ENCODE peak calls at places on chromosomes 1 and 21, in five cellular contexts. X is left lung, L is transverse colon, S is dorsolateral prefrontal cortex, T is heart left ventricle. N is an unnamed sample.
A peak's percentile ranks its signal among the peaks of the same experiment; 100 is the strongest.

GRCh38 chr21:41878831-41879189 is 334 bp downstream of the PRDM15 start:
- DNase-seq in T (peak; percentile 87), S (peak; percentile 67), X (peak; percentile 85), L (peak; percentile 84), N (peak; percentile 81)

GRCh38 chr21:16455978-16456377 is 726.2 kb downstream of the USP25 start:
- DNase-seq in X (no peak), L (no peak), T (no peak), S (no peak), N (no peak)

GRCh38 chr1:244349103-244349531 is 102.6 kb downstream of the ADSS2 start:
- DNase-seq in T (no peak), S (no peak), L (no peak), X (no peak), N (no peak)

GRCh38 chr1:44345187-44345775 is 9.8 kb downstream of the ERI3 start:
- DNase-seq in S (no peak), L (no peak), T (no peak), X (no peak), N (no peak)

GRCh38 chr1:67376381-67376780 is 53.8 kb downstream of the SERBP1 start:
- DNase-seq in T (no peak), X (no peak), S (no peak), L (no peak), N (no peak)

GRCh38 chr1:39165049-39165448 is 39.4 kb upstream of the MACF1 start:
- DNase-seq in X (no peak), L (no peak), S (no peak), T (no peak), N (no peak)

GRCh38 chr1:5481889-5482288 is 510.3 kb downstream of the NPHP4 start:
- DNase-seq in L (no peak), T (no peak), X (no peak), S (no peak), N (no peak)

GRCh38 chr1:109498161-109498801 is 4.4 kb downstream of the CYB561D1 start:
- DNase-seq in T (no peak), X (no peak), S (no peak), L (no peak), N (no peak)

GRCh38 chr1:89557954-89558353 is 33.3 kb downstream of the LRRC8B start:
- DNase-seq in X (no peak), L (no peak), S (no peak), T (no peak), N (no peak)

GRCh38 chr1:179883040-179883501 is 986 bp downstream of the TOR1AIP1 start:
- DNase-seq in T (no peak), S (no peak), X (no peak), L (peak; percentile 39), N (no peak)

GRCh38 chr1:83632906-83633305 is 366.0 kb downstream of the TTLL7 start:
- DNase-seq in S (no peak), X (no peak), L (no peak), T (no peak), N (no peak)

GRCh38 chr21:41666641-41667051 is 100.2 kb downstream of the RIPK4 start:
- DNase-seq in L (no peak), S (no peak), T (no peak), X (no peak), N (no peak)

GRCh38 chr1:143720087-143721023 is 251.4 kb downstream of the FAM72C start:
- DNase-seq in L (peak; percentile 44), X (no peak), S (no peak), T (no peak), N (peak; percentile 36)

GRCh38 chr21:40548134-40548533 is 298.8 kb downstream of the DSCAM start:
- DNase-seq in S (no peak), X (no peak), T (no peak), L (no peak), N (no peak)

GRCh38 chr1:145720878-145721671 is 1.8 kb downstream of the CD160 start:
- DNase-seq in L (peak; percentile 71), X (peak; percentile 66), T (peak; percentile 73), S (peak; percentile 61), N (peak; percentile 81)

GRCh38 chr1:6544831-6545230 is 9.5 kb downstream of the NOL9 start:
- DNase-seq in T (no peak), L (no peak), X (no peak), S (no peak), N (no peak)

GRCh38 chr1:201877877-201878339 is 10.8 kb upstream of the SHISA4 start:
- DNase-seq in X (no peak), S (no peak), L (no peak), T (no peak), N (no peak)

GRCh38 chr1:185375583-185375982 is 58.5 kb upstream of the IVNS1ABP start:
- DNase-seq in S (no peak), X (peak; percentile 61), L (no peak), T (peak; percentile 42), N (no peak)

GRCh38 chr1:12595839-12596821 is 21.9 kb downstream of the DHRS3 start:
- DNase-seq in T (peak; percentile 92), X (peak; percentile 90), L (peak; percentile 87), S (no peak), N (peak; percentile 96)

GRCh38 chr1:32438136-32438535 is 26.7 kb upstream of the ZBTB8B start:
- DNase-seq in X (no peak), S (no peak), T (no peak), L (no peak), N (no peak)

GRCh38 chr1:200314085-200314750 is 95.6 kb downstream of the ZNF281 start:
- DNase-seq in L (no peak), X (no peak), S (no peak), T (no peak), N (no peak)

GRCh38 chr1:197567442-197567841 is 207.8 kb downstream of the DENND1B start:
- DNase-seq in T (no peak), X (no peak), L (no peak), S (no peak), N (no peak)

GRCh38 chr21:45270306-45270821 is 17.3 kb downstream of the POFUT2 start:
- DNase-seq in L (peak; percentile 3), X (peak; percentile 16), S (peak; percentile 2), T (no peak), N (no peak)

GRCh38 chr1:174700314-174700713 is 252.6 kb downstream of the GPR52 start:
- DNase-seq in X (no peak), T (no peak), S (no peak), L (no peak), N (no peak)

GRCh38 chr1:12249748-12250147 is 19.9 kb downstream of the VPS13D start:
- DNase-seq in X (no peak), T (no peak), L (no peak), S (no peak), N (no peak)

GRCh38 chr1:6183520-6183989 is 3.4 kb upstream of the CHD5 start:
- DNase-seq in X (no peak), L (no peak), T (no peak), S (no peak), N (no peak)

GRCh38 chr1:84892657-84893618 is at the start of gene LPAR3:
- DNase-seq in S (no peak), X (no peak), L (peak; percentile 51), T (peak; percentile 69), N (no peak)

GRCh38 chr1:178541829-178542553 is 29.1 kb downstream of the TEX35 start:
- DNase-seq in X (peak; percentile 66), T (peak; percentile 66), L (peak; percentile 83), S (no peak), N (peak; percentile 89)

GRCh38 chr1:231938651-231939050 is 312.1 kb downstream of the DISC1 start:
- DNase-seq in X (no peak), S (no peak), T (no peak), L (no peak), N (no peak)

GRCh38 chr21:34639882-34640788 is 25.2 kb upstream of the RCAN1 start:
- DNase-seq in L (no peak), T (no peak), S (no peak), X (no peak), N (no peak)

GRCh38 chr1:5948681-5949005 is 43.6 kb downstream of the NPHP4 start:
- DNase-seq in S (no peak), L (no peak), X (no peak), T (no peak), N (no peak)

GRCh38 chr1:172040466-172040865 is 199.2 kb downstream of the DNM3 start:
- DNase-seq in L (no peak), X (no peak), S (no peak), T (no peak), N (no peak)

GRCh38 chr1:168786476-168787330 is 57.7 kb upstream of the DPT start:
- DNase-seq in S (no peak), X (no peak), T (no peak), L (no peak), N (no peak)

DNA sequence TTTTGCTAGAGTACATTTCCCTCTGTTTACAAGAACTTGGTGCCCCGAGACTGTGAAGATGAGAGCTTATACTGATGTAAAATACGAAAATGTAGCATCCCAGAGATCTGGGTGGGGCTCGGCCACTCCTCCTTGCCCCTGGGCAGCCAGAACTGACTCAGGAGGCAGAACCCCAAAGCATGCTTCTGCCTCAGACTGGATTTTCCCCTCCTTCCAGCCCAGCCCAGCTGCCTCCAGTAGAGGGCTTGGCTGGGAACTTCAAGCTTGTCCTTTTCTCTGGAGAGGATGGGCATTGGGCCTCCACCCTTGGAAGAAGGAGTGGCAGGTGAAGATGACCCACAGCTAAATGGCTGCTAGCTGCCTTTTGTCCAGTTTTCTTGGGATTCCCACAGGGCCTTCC is 24.3 kb upstream of the BTG2 start:
- DNase-seq in L (no peak), S (no peak), X (no peak), T (no peak), N (no peak)
- TF ChIP-seq CTCF in L (no peak), S (no peak), X (no peak), T (no peak), N (no peak)

GRCh38 chr1:28756846-28757245 is 20.1 kb downstream of the YTHDF2 start:
- DNase-seq in L (no peak), S (no peak), T (no peak), X (no peak), N (no peak)
- TF ChIP-seq CTCF in L (peak; percentile 14), S (peak; percentile 32), T (peak; percentile 14), X (no peak), N (peak; percentile 15)

DNA sequence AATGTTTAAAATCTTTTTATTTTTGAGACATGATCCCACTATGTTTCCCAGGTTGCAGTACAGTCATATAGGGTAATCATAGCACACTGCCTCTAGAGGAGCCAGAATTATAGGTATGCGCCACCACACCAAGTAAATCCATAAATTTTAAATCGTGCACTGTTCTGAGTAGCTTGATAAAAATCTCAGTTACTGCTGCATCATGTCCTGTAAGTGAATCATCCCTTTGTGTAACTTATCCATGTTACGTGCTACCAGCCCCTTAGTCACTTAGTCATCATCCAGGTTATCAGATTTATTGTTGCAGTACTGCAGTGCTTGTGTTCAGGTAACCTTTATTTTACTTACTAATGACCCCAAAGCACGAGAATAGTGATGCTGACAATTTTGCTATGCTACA is 1770.9 kb downstream of the BRINP3 start:
- DNase-seq in L (no peak), T (no peak), X (no peak), S (no peak), N (no peak)
- TF ChIP-seq CTCF in L (no peak), T (no peak), X (no peak), S (no peak), N (no peak)

GRCh38 chr1:16204634-16205332 is 7.7 kb downstream of the ARHGEF19 start:
- DNase-seq in S (no peak), T (no peak), X (no peak), L (peak; percentile 53), N (no peak)
- TF ChIP-seq CTCF in S (no peak), T (peak; percentile 35), X (no peak), L (peak; percentile 28), N (peak; percentile 33)

GRCh38 chr1:116372651-116373444 is at the start of gene ATP1A1:
- DNase-seq in S (peak; percentile 96), X (peak; percentile 98), T (peak; percentile 98), L (peak; percentile 99), N (peak; percentile 99)
- TF ChIP-seq CTCF in S (peak; percentile 36), X (no peak), T (no peak), L (peak; percentile 42), N (peak; percentile 20)

N was measured in right lobe of liver.